ENCODE peak calls at places on chromosomes 6 and 20, in four cellular contexts. M is right lobe of liver, U is BJ, W is stomach. V is an unnamed sample. For H3K27me3, the result is how much of the 10 kb centered on the place peaks cover.

GRCh38 chr20:46929902-46930301 is 35.3 kb downstream of the EYA2 start:
- DNase-seq in U (no peak), M (no peak), W (no peak), V (no peak)

GRCh38 chr6:160174681-160175080 is 53.1 kb downstream of the SLC22A1 start:
- DNase-seq in M (no peak), W (no peak), U (no peak), V (no peak)

GRCh38 chr6:36666726-36667591 is 11.6 kb upstream of the CDKN1A start:
- DNase-seq in W (peak), M (peak), U (peak), V (peak)

GRCh38 chr6:105106260-105106659 is 73.6 kb downstream of the POPDC3 start:
- DNase-seq in M (no peak), W (no peak), U (no peak), V (no peak)

GRCh38 chr20:61948586-61949362 is 116.9 kb downstream of the TAF4 start:
- DNase-seq in U (no peak), W (no peak), M (peak), V (no peak)

GRCh38 chr6:34362909-34363713 is 29.4 kb downstream of the NUDT3 start:
- DNase-seq in W (no peak), M (no peak), U (no peak), V (no peak)

GRCh38 chr20:3163099-3164042 is 3.7 kb upstream of the FASTKD5 start:
- DNase-seq in M (no peak), U (no peak), W (no peak), V (no peak)

GRCh38 chr20:59032713-59033059 is 551 bp upstream of the ATP5F1E start:
- DNase-seq in M (no peak), W (no peak), U (no peak), V (no peak)

GRCh38 chr6:26197736-26198625 is 110.8 kb downstream of the HFE start:
- DNase-seq in W (no peak), U (no peak), M (peak), V (peak)

GRCh38 chr20:17936306-17936790 is 32.2 kb downstream of the SNX5 start:
- DNase-seq in U (no peak), M (no peak), W (no peak), V (no peak)

GRCh38 chr6:142481466-142481865 is 179.7 kb downstream of the ADGRG6 start:
- DNase-seq in M (no peak), W (no peak), U (no peak), V (no peak)

GRCh38 chr6:144336900-144337299 is 51.8 kb downstream of the UTRN start:
- DNase-seq in W (no peak), M (no peak), U (no peak), V (no peak)

GRCh38 chr6:37024665-37025337 is 19.3 kb downstream of the FGD2 start:
- DNase-seq in W (peak), U (no peak), M (no peak), V (no peak)

GRCh38 chr6:40894962-40895799 is 143.8 kb downstream of the UNC5CL start:
- DNase-seq in W (peak), U (no peak), M (peak), V (peak)

GRCh38 chr20:8764289-8764962 is 304.5 kb upstream of the PLCB4 start:
- DNase-seq in W (no peak), M (no peak), U (no peak), V (no peak)

GRCh38 chr6:11198663-11199603 is 33.5 kb downstream of the NEDD9 start:
- DNase-seq in U (no peak), W (no peak), M (no peak), V (no peak)

GRCh38 chr6:40714576-40715500 is 127.7 kb upstream of the LRFN2 start:
- DNase-seq in M (peak), U (no peak), W (peak), V (no peak)

GRCh38 chr6:144434308-144434990 is 149.3 kb downstream of the UTRN start:
- DNase-seq in M (no peak), W (no peak), U (peak), V (no peak)

GRCh38 chr6:119445666-119446622 is 96.4 kb upstream of the MAN1A1 start:
- DNase-seq in U (no peak), W (no peak), M (no peak), V (no peak)

GRCh38 chr6:37717836-37718251 is 20.2 kb upstream of the MDGA1 start:
- DNase-seq in M (no peak), W (no peak), U (no peak), V (no peak)

GRCh38 chr6:6678185-6678671 is 89.7 kb downstream of the LY86 start:
- DNase-seq in M (no peak), W (no peak), U (no peak), V (no peak)

DNA sequence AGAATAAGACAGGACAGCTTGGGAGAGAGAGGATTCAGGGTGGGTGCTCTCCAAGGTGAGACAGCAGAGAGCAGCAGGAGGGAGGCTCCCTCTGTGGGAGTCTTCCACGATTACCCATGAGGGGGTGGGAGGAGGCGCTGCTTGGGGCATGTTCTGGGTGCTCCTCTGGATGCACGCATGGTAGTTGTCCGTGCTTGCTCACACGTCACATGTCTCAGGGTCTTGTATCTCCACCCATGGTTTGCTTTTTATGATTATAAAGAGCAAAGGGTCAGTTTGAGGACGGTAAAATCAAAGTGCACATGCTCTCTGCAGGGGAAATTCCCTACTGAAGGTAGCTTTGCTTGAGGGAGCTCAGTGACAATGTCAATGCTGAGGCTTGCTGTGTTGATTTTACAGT is 338.4 kb downstream of the THBS2 start:
- DNase-seq in M (no peak), U (no peak), W (no peak), V (no peak)
- TF ChIP-seq CTCF in M (no peak), U (no peak), W (no peak), V (no peak)

GRCh38 chr6:149929422-149929821 is 6.5 kb upstream of the RAET1G start:
- DNase-seq in U (no peak), M (no peak), W (no peak), V (peak)

GRCh38 chr6:149934249-149935156 is 7.3 kb upstream of the ULBP2 start:
- DNase-seq in M (no peak), W (peak), U (no peak), V (peak)

GRCh38 chr6:149933461-149933860 is 8.4 kb upstream of the ULBP2 start:
- DNase-seq in M (no peak), U (no peak), W (no peak), V (no peak)

GRCh38 chr6:149933036-149933435 is 8.8 kb upstream of the ULBP2 start:
- DNase-seq in U (no peak), W (no peak), M (no peak), V (no peak)

DNA sequence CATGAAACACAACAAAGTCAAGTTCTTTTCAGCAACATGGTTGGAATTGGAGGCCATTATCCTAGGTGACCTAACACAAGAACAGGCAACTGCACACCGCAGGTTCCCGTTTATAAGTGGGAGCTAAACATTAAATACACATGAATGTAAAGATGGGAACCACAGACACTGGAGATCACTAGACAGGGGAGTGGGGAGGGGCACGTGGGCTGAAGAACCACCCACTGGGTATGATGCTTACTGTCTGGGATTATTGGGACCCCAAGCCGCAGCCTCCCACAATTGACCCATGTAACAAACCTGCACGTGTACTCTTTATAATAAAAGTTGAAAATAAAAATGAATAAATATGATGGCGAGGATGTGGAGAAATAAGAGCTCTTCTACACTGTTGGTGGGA is 8.6 kb upstream of the RAET1G start:
- DNase-seq in W (no peak), M (no peak), U (no peak), V (no peak)
- H3K27me3 ChIP-seq in W (under half), M (under half), U (under half), V (under half)

GRCh38 chr6:131787955-131788712 is 19.7 kb upstream of the ENPP1 start:
- DNase-seq in M (no peak), W (no peak), U (no peak), V (peak)
- TF ChIP-seq CTCF in M (no peak), W (no peak), U (peak), V (no peak)

DNA sequence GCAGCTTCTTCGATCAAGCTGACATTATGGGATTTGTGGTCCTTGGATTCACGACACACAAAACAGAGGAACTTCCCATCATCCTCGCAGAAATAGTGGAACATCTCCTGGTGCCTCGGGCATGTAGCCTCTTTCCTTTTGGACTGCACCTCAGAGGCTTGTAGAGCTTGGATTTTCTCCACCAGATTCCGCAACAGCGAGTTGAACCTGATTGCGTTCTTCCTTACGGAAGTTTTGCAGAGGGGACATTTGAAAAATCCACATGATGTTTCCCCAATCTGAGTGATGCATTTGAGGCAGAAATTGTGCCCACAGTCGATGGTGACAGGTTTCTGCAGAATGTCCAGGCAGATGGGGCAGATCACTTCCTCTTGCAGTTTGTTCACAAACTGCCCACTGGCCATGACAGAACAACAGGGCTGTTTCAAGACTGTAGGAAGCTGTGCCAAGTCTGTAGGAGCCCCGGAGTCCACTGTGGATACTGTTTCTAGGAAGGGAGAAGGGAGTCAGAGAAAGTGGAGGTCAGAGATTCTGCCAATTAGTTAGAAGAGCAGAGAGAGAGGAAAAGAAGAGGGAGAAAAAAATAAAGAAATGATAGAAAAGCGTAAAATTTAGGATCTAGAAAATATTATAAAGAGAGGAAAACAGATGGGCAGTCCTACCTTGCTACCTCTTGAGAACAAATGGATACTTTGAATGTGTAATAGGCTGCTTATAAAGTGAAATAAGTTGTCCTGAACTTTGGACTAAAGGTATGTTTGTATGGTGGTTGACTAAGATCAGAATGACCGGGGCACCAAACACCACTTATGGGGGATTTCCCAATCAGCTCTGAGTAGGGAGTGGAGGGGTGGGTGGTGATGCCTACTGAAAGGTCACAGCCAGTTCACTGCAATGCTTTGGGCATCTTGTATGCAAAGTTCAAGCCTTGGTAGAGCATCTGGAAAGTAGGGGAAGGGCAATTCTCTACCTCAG is at the start of gene TRIM31:
- DNase-seq in U (no peak), W (no peak), M (no peak), V (no peak)
- H3K27me3 ChIP-seq in U (under half), W (under half), M (under half), V (under half)

GRCh38 chr6:161198176-161198575 is 75.7 kb downstream of the AGPAT4 start:
- DNase-seq in U (no peak), M (no peak), W (no peak), V (no peak)

GRCh38 chr6:161204866-161205557 is 68.8 kb downstream of the AGPAT4 start:
- DNase-seq in U (no peak), M (no peak), W (no peak), V (peak)

GRCh38 chr6:161199845-161200244 is 74.0 kb downstream of the AGPAT4 start:
- DNase-seq in M (no peak), U (no peak), W (no peak), V (no peak)

GRCh38 chr6:161198781-161199505 is 74.9 kb downstream of the AGPAT4 start:
- DNase-seq in U (no peak), M (no peak), W (no peak), V (no peak)

GRCh38 chr6:161200610-161201201 is 73.2 kb downstream of the AGPAT4 start:
- DNase-seq in U (no peak), M (no peak), W (no peak), V (no peak)
- TF ChIP-seq CTCF in U (no peak), M (no peak), W (no peak), V (no peak)

DNA sequence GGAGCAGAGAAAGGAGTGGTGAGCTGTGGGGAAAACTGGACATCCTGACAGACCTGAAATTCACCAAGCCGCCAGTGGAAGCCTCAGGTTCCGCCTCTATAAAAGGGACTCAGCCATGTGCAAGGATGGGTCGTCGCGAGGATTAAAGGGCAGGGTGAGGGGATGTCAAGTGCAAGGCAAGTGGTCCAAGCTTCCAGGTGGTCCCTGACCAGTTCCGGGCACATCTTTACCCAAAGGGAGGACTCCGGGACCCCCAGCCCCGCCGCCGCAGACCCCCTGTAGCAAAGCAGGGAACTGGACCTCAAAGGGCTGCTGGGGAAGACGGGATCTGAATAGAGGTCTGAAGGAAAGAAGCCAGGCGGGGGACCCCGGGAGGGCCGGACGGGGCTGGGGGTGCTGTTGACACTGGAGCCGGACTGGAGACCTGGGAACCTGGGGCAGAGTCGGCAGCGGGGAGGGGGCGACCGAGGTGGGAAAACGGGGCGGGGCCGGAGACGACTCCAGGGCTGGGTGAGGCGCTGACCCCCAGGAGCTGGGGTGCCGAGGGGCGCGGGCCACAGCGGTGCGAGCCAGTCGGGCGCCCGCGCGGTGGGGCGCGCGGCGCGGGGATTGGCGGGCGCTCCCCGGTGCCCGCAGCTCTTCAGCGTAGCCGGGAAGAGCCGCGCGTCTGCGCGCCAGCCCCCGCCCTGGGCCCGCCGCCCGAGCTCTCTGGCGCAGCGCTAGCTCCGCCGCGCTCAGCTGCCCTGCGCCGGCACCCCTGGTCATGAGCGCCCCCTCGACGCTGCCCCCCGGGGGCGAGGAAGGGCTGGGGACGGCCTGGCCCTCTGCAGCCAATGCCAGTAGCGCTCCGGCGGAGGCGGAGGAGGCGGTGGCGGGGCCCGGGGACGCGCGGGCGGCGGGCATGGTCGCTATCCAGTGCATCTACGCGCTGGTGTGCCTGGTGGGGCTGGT is at the start of gene SSTR4:
- DNase-seq in U (no peak), M (no peak), W (no peak), V (no peak)
- H3K27me3 ChIP-seq in U (under half), M (under half), W (under half), V (under half)

GRCh38 chr20:38649275-38649891 is 47.8 kb downstream of the ARHGAP40 start:
- DNase-seq in W (no peak), U (no peak), M (no peak), V (no peak)
- TF ChIP-seq CTCF in W (no peak), U (peak), M (no peak), V (no peak)

V was measured in thyroid gland.